ENCODE peak calls at places on chromosomes 6 and 20, in seven cellular contexts. S is A549, U is tibial nerve, Z is IMR-90, X is right lobe of liver, K is breast epithelium, Q is heart left ventricle. F is an unnamed sample.

GRCh38 chr6:31666337-31666960 is 569 bp downstream of the CSNK2B start:
- DNase-seq in Z (peak; percentile 9), K (no peak), S (no peak), Q (no peak), U (no peak), X (no peak), F (no peak)

GRCh38 chr20:57342829-57343228 is 8.2 kb upstream of the RAE1 start:
- DNase-seq in Q (no peak), Z (peak; percentile 10), U (no peak), K (no peak), S (no peak), X (no peak), F (no peak)

GRCh38 chr20:35976012-35976411 is 7.6 kb downstream of the CNBD2 start:
- DNase-seq in U (no peak), Q (no peak), Z (no peak), S (no peak), K (no peak), X (no peak), F (no peak)

GRCh38 chr6:62614442-62614841 is 328.4 kb upstream of the KHDRBS2 start:
- DNase-seq in Z (no peak), S (no peak), K (no peak), U (no peak), X (no peak), Q (no peak), F (no peak)

GRCh38 chr20:46088409-46089075 is 1.2 kb downstream of the NCOA5 start:
- DNase-seq in U (no peak), Z (peak; percentile 8), X (no peak), Q (no peak), S (peak; percentile 10), K (no peak), F (no peak)

GRCh38 chr6:27502508-27503435 is 29.9 kb upstream of the ZNF184 start:
- DNase-seq in X (no peak), U (peak; percentile 78), Z (peak; percentile 79), K (no peak), Q (no peak), S (no peak), F (peak; percentile 73)

GRCh38 chr6:167676000-167676665 is 150.6 kb upstream of the AFDN start:
- DNase-seq in X (peak; percentile 94), U (no peak), Q (no peak), K (no peak), Z (no peak), S (no peak), F (no peak)

GRCh38 chr6:118678866-118679265 is 27.5 kb upstream of the CEP85L start:
- DNase-seq in U (no peak), Z (peak; percentile 43), K (no peak), S (no peak), X (no peak), Q (no peak), F (no peak)

GRCh38 chr6:16055852-16056251 is 73.0 kb upstream of the MYLIP start:
- DNase-seq in S (no peak), Q (no peak), X (no peak), K (no peak), U (no peak), Z (no peak), F (no peak)

GRCh38 chr6:29499704-29500103 is 11.9 kb upstream of the MAS1L start:
- DNase-seq in U (no peak), X (no peak), Z (no peak), S (no peak), K (no peak), Q (no peak), F (no peak)

GRCh38 chr20:57698191-57698866 is 11.5 kb downstream of the PMEPA1 start:
- DNase-seq in X (no peak), Z (peak; percentile 98), S (peak; percentile 99), U (no peak), K (no peak), Q (no peak), F (no peak)

GRCh38 chr20:22217712-22218352 is 366.5 kb downstream of the FOXA2 start:
- DNase-seq in Q (peak; percentile 51), U (no peak), Z (no peak), K (no peak), X (no peak), S (no peak), F (no peak)
- TF ChIP-seq POLR2A in Q (no peak), U (no peak), Z (no peak), K (no peak), X (no peak), S (no peak), F (no peak)

GRCh38 chr6:91387290-91388062 is 800.6 kb upstream of the MAP3K7 start:
- DNase-seq in S (no peak), X (no peak), K (no peak), U (no peak), Z (no peak), Q (no peak), F (no peak)
- TF ChIP-seq POLR2A in S (no peak), X (no peak), K (no peak), U (no peak), Z (no peak), Q (no peak), F (no peak)

DNA sequence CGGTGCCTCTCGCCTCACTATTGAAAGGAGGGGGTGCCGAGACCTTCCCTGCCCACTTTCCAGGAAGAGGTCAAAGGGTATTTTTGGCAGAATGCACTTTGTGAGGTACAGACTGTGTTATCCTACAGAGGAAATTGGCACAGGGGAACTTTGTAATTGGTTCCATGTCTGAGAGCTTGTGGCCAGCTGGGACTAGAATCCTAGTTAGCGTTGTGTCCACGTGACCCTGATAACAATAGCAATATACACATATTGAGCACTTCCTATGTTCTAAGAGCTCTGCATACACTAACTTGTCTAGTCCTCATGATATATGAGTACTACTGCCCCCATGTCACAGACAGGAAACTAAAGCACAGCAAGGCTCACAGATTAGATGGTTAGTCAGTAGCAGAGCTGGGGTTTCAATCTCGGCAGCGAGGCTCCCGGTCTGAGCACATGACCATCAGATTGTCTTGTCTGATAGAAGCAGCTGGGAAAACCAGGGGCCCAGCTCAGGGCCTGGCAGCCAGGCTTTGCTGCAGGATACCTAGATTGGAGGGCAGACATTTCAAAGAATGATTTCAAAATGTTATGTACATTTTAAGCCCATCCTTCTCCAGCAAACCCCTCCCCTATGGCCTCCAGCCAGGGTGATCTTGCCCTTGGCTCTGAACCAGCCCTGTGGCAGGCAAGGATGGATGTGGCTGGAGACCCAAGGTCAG is 1.4 kb downstream of the MAPK13 start:
- DNase-seq in X (peak; percentile 67), K (no peak), Q (no peak), Z (peak; percentile 80), U (no peak), S (no peak), F (peak; percentile 40)
- TF ChIP-seq POLR2A in X (no peak), K (no peak), Q (no peak), Z (no peak), U (no peak), S (no peak), F (no peak)

GRCh38 chr20:50232651-50233324 is 42.2 kb downstream of the CEBPB start:
- DNase-seq in Q (no peak), X (no peak), Z (no peak), U (no peak), S (no peak), K (no peak), F (no peak)
- TF ChIP-seq POLR2A in Q (no peak), X (no peak), Z (no peak), U (no peak), S (no peak), K (no peak), F (no peak)

DNA sequence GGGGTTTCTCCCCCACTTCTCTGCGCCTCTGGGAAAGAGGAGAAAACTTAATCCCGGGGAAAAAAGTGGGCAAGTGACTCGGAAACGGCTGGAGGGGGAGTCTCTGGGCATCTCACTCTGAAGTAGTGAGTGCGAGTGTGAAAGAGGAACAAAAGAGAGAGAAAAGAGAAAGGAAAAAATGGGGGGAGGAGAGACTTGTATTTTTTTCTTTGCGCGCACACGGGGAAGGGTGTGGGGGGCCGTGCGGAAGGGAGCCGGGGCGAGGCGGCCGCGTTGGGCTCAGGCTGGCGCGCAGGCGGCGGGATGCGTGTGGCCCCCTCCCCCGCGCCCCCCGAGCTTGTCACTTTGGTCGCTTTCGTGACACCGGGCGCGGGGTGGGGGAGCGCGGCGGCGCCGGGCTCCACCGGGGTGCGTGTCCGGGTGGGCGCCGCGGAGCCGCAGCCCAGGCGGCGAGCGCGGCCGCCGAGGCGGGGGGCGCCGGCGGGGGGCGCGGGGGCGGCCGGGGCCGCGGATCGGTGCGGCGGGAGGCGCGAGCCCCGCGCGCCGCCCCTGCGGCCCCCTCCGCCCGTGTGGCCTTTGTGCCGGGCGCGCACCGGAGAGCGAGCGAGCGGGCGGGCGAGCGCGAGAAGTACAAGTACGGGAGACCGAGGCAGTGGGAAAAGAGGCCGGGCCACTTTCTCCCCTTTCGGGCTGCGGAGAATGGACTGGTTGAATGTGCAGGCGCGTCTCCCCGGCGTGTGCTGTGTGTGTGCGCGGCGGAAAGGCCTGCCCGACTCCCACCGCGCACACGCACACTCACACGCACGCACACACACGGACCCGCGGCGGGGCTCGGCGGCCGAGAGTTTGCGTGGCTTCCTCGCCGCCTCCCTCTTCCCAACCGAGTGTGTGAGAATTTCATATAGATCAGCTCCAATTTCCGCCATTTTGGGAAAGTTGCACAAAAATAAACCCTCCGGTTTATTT is 732 bp downstream of the L3MBTL3 start:
- DNase-seq in X (peak; percentile 53), S (peak; percentile 11), Z (peak; percentile 37), Q (peak; percentile 35), U (peak; percentile 24), K (no peak), F (peak; percentile 21)
- TF ChIP-seq POLR2A in X (no peak), S (no peak), Z (no peak), Q (no peak), U (no peak), K (no peak), F (no peak)

GRCh38 chr6:32843979-32844838 is at the start of gene PSMB8:
- DNase-seq in S (peak; percentile 86), Q (peak; percentile 97), Z (peak; percentile 90), U (peak; percentile 99), K (peak; percentile 95), X (peak; percentile 98), F (peak; percentile 94)
- TF ChIP-seq POLR2A in S (no peak), Q (no peak), Z (peak; percentile 27), U (peak; percentile 95), K (peak; percentile 93), X (peak; percentile 82), F (peak; percentile 91)

DNA sequence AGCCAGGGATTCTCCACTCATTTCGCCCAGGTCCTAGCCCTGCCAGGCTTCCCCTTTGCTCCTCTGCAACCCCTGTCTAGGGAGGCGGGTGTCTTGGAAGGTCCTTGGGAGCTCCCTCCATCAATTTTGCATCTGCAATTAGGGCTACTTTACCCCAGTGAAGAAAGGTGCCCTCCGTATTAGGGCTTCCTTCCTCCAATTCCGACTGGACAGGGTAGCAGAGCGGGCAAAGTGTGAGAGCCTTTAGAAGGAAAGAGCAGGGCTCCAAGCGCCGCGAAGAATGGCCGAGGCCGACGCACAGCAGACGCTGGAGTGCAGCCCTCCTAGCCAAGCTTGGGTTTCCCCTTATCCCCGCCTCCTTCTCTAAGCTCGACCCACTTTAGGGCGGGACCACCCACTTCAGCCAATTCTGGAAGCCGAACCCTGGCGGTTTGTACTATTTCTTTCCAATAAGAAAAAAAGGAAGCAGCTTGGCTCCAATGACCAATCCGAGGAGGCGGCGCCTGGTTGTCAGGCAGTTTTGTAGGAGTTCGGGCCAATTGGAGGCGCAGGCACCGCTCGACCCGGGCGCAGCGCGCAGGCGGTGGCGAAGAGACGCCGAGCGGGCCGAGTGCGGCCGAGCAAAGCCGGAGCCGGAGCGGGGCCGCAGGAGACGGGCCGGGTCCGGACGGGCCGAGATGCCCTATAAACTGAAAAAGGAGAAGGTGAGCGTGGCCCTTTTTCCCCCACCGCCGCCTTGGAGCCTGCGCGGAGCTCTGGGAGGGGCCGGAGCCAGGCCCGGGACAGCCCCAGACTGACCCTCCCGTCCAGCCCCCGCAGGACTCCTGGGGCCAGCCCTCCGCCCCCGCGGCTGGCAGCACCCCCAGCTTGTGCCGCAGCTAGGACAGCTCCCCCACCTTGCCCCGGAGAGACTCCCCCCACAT is at the start of gene PPP2R5D:
- DNase-seq in X (peak; percentile 98), Z (peak; percentile 99), Q (peak; percentile 99), U (peak; percentile 98), S (peak; percentile 92), K (peak; percentile 98), F (peak; percentile 98)
- TF ChIP-seq POLR2A in X (peak; percentile 85), Z (peak; percentile 80), Q (no peak), U (peak; percentile 89), S (peak; percentile 92), K (peak; percentile 55), F (peak; percentile 42)

F was measured in ovary.